ENCODE peak calls at places on chromosomes 12 and 14, in seven cellular contexts. S is activated CD8-positive, alpha-beta memory T cell treated with anti-CD3 and anti-CD28 coated beads, Interleukin-2, amount 50 U/mL, for 48 hours; B is GM18507; G is activated CD8-positive, alpha-beta T cell treated with anti-CD3 and anti-CD28 coated beads, Interleukin-2, amount 10 ng/mL, durations not matched to agents 7 days and 5 days; K is naive thymus-derived CD8-positive, alpha-beta T cell; R is smooth muscle cell of the brain vasculature; I is effector memory CD8-positive, alpha-beta T cell. T is an unnamed sample.

GRCh38 chr14:54877015-54877702 is 25.5 kb downstream of the GCH1 start:
- DNase-seq in I (no peak), K (no peak), S (no peak), B (no peak), R (no peak), G (no peak), T (no peak)

GRCh38 chr12:43291516-43291915 is 260.5 kb downstream of the ADAMTS20 start:
- DNase-seq in R (no peak), I (no peak), G (no peak), K (no peak), B (no peak), S (no peak), T (no peak)

GRCh38 chr12:72264548-72265175 is 7.5 kb upstream of the TRHDE start:
- DNase-seq in I (no peak), R (no peak), S (no peak), K (no peak), B (no peak), G (no peak), T (no peak)

GRCh38 chr12:18837025-18837424 is 99.1 kb downstream of the CAPZA3 start:
- DNase-seq in B (no peak), S (no peak), I (no peak), K (no peak), G (no peak), R (no peak), T (no peak)

GRCh38 chr14:99879401-99880295 is 86.4 kb downstream of the EML1 start:
- DNase-seq in G (no peak), S (no peak), K (no peak), I (no peak), R (no peak), B (no peak), T (no peak)

GRCh38 chr14:23566782-23567185 is 807 bp downstream of the AP1G2 start:
- DNase-seq in S (no peak), R (no peak), G (no peak), K (no peak), B (no peak), I (no peak), T (no peak)

GRCh38 chr12:10941916-10942607 is 3.0 kb upstream of the TAS2R14 start:
- DNase-seq in K (no peak), G (peak), S (no peak), B (no peak), I (no peak), R (no peak), T (no peak)

GRCh38 chr14:92934196-92935085 is 11.5 kb downstream of the CHGA start:
- DNase-seq in G (no peak), K (no peak), R (no peak), I (no peak), B (no peak), S (no peak), T (no peak)

GRCh38 chr12:31234053-31234835 is 91.7 kb downstream of the SINHCAF start:
- DNase-seq in I (no peak), B (no peak), K (no peak), S (no peak), R (no peak), G (no peak), T (no peak)

GRCh38 chr14:34722723-34723545 is 8.5 kb upstream of the CFL2 start:
- DNase-seq in K (peak), B (no peak), R (peak), G (peak), I (peak), S (no peak), T (peak)

GRCh38 chr14:22610931-22611330 is 12.8 kb downstream of the ABHD4 start:
- DNase-seq in K (no peak), S (no peak), G (no peak), I (no peak), R (no peak), B (no peak), T (no peak)

GRCh38 chr14:101076451-101077220 is 173.1 kb upstream of the RTL1 start:
- DNase-seq in S (no peak), I (no peak), B (no peak), R (no peak), G (no peak), K (no peak), T (no peak)

GRCh38 chr14:104700747-104701215 is 11.4 kb downstream of the INF2 start:
- DNase-seq in G (no peak), B (no peak), K (no peak), R (no peak), S (no peak), I (no peak), T (no peak)

GRCh38 chr14:61503167-61503801 is 181.9 kb downstream of the PRKCH start:
- DNase-seq in K (peak), G (peak), I (peak), R (no peak), S (no peak), B (peak), T (peak)

GRCh38 chr12:107564946-107565345 is 120.7 kb upstream of the PWP1 start:
- DNase-seq in G (peak), I (no peak), S (no peak), R (no peak), K (no peak), B (no peak), T (no peak)

GRCh38 chr12:95633049-95633545 is 81.8 kb upstream of the USP44 start:
- DNase-seq in R (no peak), S (no peak), I (no peak), K (no peak), B (no peak), G (no peak), T (no peak)

GRCh38 chr14:93736378-93737014 is 51.8 kb downstream of the PRIMA1 start:
- DNase-seq in R (no peak), G (no peak), I (no peak), B (peak), K (no peak), S (no peak), T (no peak)

GRCh38 chr14:60645191-60645590 is 4.1 kb downstream of the SIX1 start:
- DNase-seq in B (no peak), K (no peak), G (no peak), S (no peak), I (no peak), R (no peak), T (no peak)

GRCh38 chr12:94922561-94922960 is 80.9 kb downstream of the NDUFA12 start:
- DNase-seq in B (no peak), G (no peak), K (no peak), R (peak), I (no peak), S (no peak), T (no peak)

GRCh38 chr12:52784909-52785308 is 7.8 kb upstream of the KRT76 start:
- DNase-seq in G (no peak), S (no peak), K (no peak), B (no peak), R (no peak), I (no peak), T (no peak)

GRCh38 chr12:54980341-54980740 is 4.2 kb downstream of the TESPA1 start:
- DNase-seq in B (no peak), S (no peak), I (no peak), G (peak), K (no peak), R (no peak), T (no peak)

T was measured in naive thymus-derived CD4-positive, alpha-beta T cell.